ENCODE peak calls at places on chromosomes 1 and 21, in four cellular contexts. B, W, L and H are unnamed samples.
A peak's percentile ranks its signal among the peaks of the same experiment; 100 is the strongest.

GRCh38 chr1:211198111-211198510 is 61.1 kb upstream of the RCOR3 start:
- DNase-seq in L (no peak), W (no peak), B (no peak), H (no peak)

GRCh38 chr1:64343105-64343960 is 126.6 kb upstream of the CACHD1 start:
- DNase-seq in W (no peak), L (peak; percentile 46), B (no peak), H (no peak)

GRCh38 chr1:221858758-221859157 is 116.9 kb upstream of the DUSP10 start:
- DNase-seq in W (no peak), B (no peak), L (no peak), H (no peak)

GRCh38 chr21:42670884-42671283 is 17.5 kb downstream of the PDE9A start:
- DNase-seq in L (no peak), B (no peak), W (no peak), H (no peak)

GRCh38 chr1:99728494-99729235 is 37.8 kb downstream of the FRRS1 start:
- DNase-seq in W (peak; percentile 56), L (peak; percentile 22), B (peak; percentile 33), H (no peak)

GRCh38 chr21:32403201-32403701 is 9.3 kb upstream of the EVA1C start:
- DNase-seq in L (peak; percentile 81), W (peak; percentile 48), B (peak; percentile 81), H (peak; percentile 3)

GRCh38 chr1:62241357-62242131 is 46.9 kb downstream of the L1TD1 start:
- DNase-seq in B (no peak), L (no peak), W (peak; percentile 91), H (no peak)

GRCh38 chr1:221829327-221830011 is 87.6 kb upstream of the DUSP10 start:
- DNase-seq in W (no peak), B (no peak), L (no peak), H (no peak)

GRCh38 chr1:244820131-244820530 is 15.3 kb upstream of the COX20 start:
- DNase-seq in L (no peak), W (no peak), B (no peak), H (no peak)

GRCh38 chr1:97893844-97894243 is 27.0 kb downstream of the DPYD start:
- DNase-seq in B (no peak), W (no peak), L (no peak), H (no peak)

GRCh38 chr1:45566722-45567121 is 16.1 kb downstream of the AKR1A1 start:
- DNase-seq in W (no peak), B (no peak), L (no peak), H (no peak)

DNA sequence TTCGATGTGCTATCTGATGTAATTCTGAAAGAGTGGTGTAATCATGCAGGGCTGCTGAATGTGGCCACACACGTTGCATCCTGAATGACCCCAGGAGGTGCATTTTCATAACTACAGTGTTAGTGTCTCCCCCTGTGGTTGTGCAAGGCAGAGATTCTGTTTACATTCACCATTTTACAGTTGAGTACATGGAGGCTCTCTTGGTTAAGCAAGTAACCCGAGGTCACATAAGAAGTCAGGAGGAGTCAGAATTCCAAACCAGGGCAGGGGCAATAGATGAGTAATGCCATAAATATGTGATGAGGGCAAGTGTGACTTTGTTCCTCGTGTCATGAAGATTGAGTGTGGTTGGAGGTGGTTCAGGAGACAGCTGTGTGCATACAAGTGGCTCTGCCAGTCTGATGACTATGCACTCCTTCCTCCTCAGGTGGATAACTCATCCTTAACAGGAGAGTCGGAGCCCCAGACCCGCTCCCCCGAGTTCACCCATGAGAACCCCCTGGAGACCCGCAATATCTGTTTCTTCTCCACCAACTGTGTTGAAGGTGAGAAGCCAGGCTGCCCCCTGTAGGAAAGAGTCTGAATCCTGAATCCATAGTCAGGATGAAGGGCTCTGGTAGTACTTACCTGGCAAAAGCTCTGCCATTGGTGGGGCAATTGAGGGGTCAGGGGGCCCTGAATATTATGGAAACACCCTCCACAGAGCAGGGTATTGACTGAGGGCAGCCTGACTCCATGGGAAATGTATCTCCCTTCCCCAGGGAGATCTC is 9.3 kb downstream of the ATP1A2 start:
- DNase-seq in W (peak; percentile 88), B (no peak), L (no peak), H (no peak)
- TF ChIP-seq MXI1 in W (no peak), B (no peak), L (no peak), H (no peak)

GRCh38 chr1:159923203-159924024 is 1.9 kb downstream of the TAGLN2 start:
- DNase-seq in B (peak; percentile 84), W (peak; percentile 50), L (no peak), H (peak; percentile 68)
- TF ChIP-seq EP300 in B (peak; percentile 30), W (no peak), L (no peak), H (peak; percentile 85)

GRCh38 chr21:27590271-27590670 is 623.4 kb upstream of the ADAMTS5 start:
- DNase-seq in L (no peak), B (no peak), W (no peak), H (no peak)
- TF ChIP-seq MXI1 in L (no peak), B (no peak), W (no peak), H (no peak)

GRCh38 chr21:45364464-45365185 is 40.3 kb upstream of the COL18A1 start:
- DNase-seq in L (no peak), W (no peak), B (no peak), H (no peak)

GRCh38 chr21:45362748-45363145 is 42.2 kb upstream of the COL18A1 start:
- DNase-seq in L (no peak), B (no peak), W (no peak), H (no peak)

GRCh38 chr21:45365186-45365607 is 39.8 kb upstream of the COL18A1 start:
- DNase-seq in W (no peak), L (no peak), B (no peak), H (no peak)

GRCh38 chr21:45365608-45366241 is 39.2 kb upstream of the COL18A1 start:
- DNase-seq in L (no peak), B (no peak), W (peak; percentile 92), H (no peak)

DNA sequence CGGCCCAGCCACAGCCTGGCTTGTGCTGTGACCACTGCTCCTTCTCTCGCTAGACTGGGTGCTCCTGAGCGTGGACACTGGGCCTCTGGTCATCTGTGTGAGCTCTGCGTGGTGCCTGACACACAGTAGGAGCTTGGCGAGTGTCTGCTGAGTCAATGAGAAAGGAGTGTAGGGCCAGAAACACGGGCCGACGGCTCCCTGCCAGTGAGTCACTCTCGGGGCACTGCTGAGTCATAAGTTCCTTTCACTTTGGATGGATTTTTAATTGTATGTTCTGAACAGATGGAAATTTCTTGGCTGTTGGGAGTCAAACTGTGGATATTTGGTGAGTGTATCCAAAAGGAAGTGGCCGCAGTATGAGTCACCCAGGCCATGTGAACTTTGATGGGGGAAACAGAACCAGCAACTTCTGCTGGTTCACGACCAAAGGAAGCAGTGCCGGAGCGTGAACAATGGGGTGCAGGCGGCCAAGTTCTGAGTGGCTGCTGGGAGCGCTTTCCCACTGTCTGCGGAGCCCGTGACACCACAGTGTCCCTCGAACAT is 41.0 kb upstream of the COL18A1 start:
- DNase-seq in W (peak; percentile 82), B (peak; percentile 72), L (no peak), H (peak; percentile 8)
- TF ChIP-seq EP300 in W (peak; percentile 20), B (no peak), L (peak; percentile 97), H (no peak)

GRCh38 chr1:22331618-22332017 is 120.0 kb upstream of the ZBTB40 start:
- DNase-seq in L (no peak), B (no peak), W (no peak), H (no peak)
- TF ChIP-seq MXI1 in L (no peak), B (no peak), W (no peak), H (no peak)

GRCh38 chr1:225770586-225771248 is 6.9 kb upstream of the SRP9 start:
- DNase-seq in W (peak; percentile 48), L (no peak), B (no peak), H (no peak)

GRCh38 chr1:225772848-225773247 is 4.8 kb upstream of the SRP9 start:
- DNase-seq in B (no peak), W (no peak), L (no peak), H (no peak)

GRCh38 chr1:225771661-225772322 is 5.8 kb upstream of the SRP9 start:
- DNase-seq in B (no peak), W (no peak), L (no peak), H (no peak)

GRCh38 chr1:225774276-225775147 is 3.1 kb upstream of the SRP9 start:
- DNase-seq in L (no peak), W (no peak), B (no peak), H (no peak)

GRCh38 chr1:225772323-225772768 is 5.3 kb upstream of the SRP9 start:
- DNase-seq in W (peak; percentile 86), B (peak; percentile 82), L (peak; percentile 79), H (no peak)
- TF ChIP-seq EP300 in W (no peak), B (no peak), L (no peak), H (no peak)

GRCh38 chr1:53349369-53349705 is 21.5 kb upstream of the LRP8 start:
- DNase-seq in L (no peak), W (no peak), B (no peak), H (no peak)

GRCh38 chr1:53346814-53347176 is 18.9 kb upstream of the LRP8 start:
- DNase-seq in L (no peak), B (no peak), W (no peak), H (no peak)

GRCh38 chr1:53349968-53350852 is 22.3 kb upstream of the LRP8 start:
- DNase-seq in B (no peak), L (no peak), W (no peak), H (no peak)

GRCh38 chr1:53350853-53351767 is 23.2 kb upstream of the LRP8 start:
- DNase-seq in B (no peak), L (no peak), W (no peak), H (no peak)

DNA sequence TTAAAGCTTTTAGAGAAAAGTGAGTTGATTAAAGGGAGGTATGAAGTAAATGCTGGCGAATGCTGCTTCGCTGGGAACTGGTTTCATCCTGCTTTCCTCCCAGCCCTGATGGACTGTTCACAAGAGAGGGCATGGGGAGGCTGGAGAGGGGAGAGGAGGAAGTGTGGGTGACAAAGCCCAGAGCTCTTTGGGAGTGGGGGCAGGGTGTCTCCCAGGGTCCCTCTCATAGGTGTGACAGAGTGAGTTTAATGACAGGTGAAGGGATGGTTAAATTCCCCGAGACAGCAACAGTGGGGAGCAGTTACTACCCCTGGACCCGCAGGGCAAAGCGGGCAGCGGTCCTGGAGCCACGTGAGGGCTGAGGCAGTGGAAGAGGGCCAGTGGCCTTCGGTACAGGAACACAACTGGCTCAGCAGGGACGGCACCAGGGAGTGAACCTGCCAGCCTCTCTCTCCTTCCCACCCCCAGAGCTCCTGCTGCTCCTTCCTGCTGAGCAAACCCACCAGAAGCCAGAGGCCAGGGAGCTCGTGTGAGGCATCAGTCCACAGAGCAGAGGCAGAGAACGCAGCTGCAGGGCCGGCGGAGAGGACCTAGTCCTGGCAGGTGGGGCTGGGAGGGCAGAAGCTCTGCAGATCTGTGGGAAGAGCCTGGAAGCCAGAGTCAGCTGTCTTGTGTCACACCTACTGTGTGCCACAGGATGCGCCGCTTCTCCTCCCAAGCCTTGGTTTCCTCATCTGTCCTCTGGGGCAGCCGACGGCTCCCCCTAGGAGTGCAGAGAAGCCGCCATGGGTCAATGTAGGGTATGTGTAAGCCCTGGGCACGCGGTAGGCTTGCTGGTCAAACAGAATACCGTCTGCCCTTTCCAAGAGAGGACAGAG is 20.9 kb upstream of the LRP8 start:
- DNase-seq in W (no peak), B (no peak), L (no peak), H (no peak)
- TF ChIP-seq MXI1 in W (no peak), B (no peak), L (no peak), H (no peak)

GRCh38 chr1:13869172-13869797 is 169.3 kb downstream of the PRDM2 start:
- DNase-seq in W (no peak), B (peak; percentile 53), L (no peak), H (no peak)

GRCh38 chr1:13871413-13871812 is 171.4 kb downstream of the PRDM2 start:
- DNase-seq in W (peak; percentile 3), L (no peak), B (no peak), H (no peak)

DNA sequence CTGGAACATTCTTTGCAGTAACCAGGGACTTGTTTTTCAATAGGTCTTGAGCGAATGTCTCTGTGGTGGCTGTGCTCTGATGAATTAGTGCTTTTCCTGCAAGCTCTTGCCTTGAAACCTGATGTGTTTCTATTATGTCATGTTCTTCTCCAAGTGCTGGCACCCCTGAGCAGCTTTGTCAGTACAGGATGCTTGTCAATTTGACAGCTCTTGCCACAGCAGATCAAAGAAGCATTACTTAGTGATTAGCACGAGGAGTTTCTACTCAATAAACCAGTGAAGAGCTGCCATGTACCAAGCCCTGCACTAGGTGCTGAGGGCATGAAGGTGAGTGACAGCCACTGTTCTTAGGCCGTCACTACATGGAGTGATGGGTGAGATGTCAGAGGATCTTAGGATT is 171.9 kb downstream of the PRDM2 start:
- DNase-seq in W (no peak), B (no peak), L (no peak), H (no peak)
- TF ChIP-seq EP300 in W (no peak), B (no peak), L (no peak), H (no peak)